ENCODE peak calls at places on chromosomes 3 and 15, in six cellular contexts. J is PC-9, Z is GM23338, R is PC-3, W is SK-N-SH, G is GM23248. C is an unnamed sample.

GRCh38 chr15:81945014-81945615 is 100.7 kb downstream of the MEX3B start:
- DNase-seq in R (no peak), G (no peak), W (no peak), J (no peak), Z (peak; percentile 25), C (no peak)

GRCh38 chr3:159996018-159996417 is 7.4 kb downstream of the IL12A start:
- DNase-seq in W (no peak), J (no peak), R (no peak), G (peak; percentile 50), Z (no peak), C (no peak)

GRCh38 chr3:14490255-14490654 is 49.9 kb downstream of the GRIP2 start:
- DNase-seq in Z (no peak), R (no peak), G (no peak), J (no peak), W (no peak), C (no peak)

GRCh38 chr3:59540241-59540640 is 490.4 kb upstream of the CFAP20DC start:
- DNase-seq in Z (no peak), W (no peak), R (peak; percentile 5), J (no peak), G (peak; percentile 44), C (no peak)

GRCh38 chr3:124217542-124217941 is 225.6 kb upstream of the ROPN1 start:
- DNase-seq in G (peak; percentile 80), J (peak; percentile 39), W (no peak), R (peak; percentile 84), Z (peak; percentile 85), C (peak; percentile 74)

GRCh38 chr3:45475145-45475544 is 86.8 kb downstream of the LARS2 start:
- DNase-seq in Z (no peak), G (no peak), R (no peak), J (no peak), W (no peak), C (no peak)

GRCh38 chr3:52218953-52219650 is 6.3 kb downstream of the TLR9 start:
- DNase-seq in J (peak; percentile 85), W (no peak), Z (no peak), G (no peak), R (peak; percentile 52), C (no peak)

GRCh38 chr15:50234764-50235163 is 30.8 kb downstream of the HDC start:
- DNase-seq in Z (no peak), J (no peak), W (no peak), G (no peak), R (no peak), C (no peak)

GRCh38 chr3:19891740-19892139 is 42.3 kb downstream of the EFHB start:
- DNase-seq in R (peak; percentile 58), J (no peak), G (peak; percentile 44), Z (no peak), W (no peak), C (no peak)

GRCh38 chr3:36372534-36372935 is 7.8 kb upstream of the STAC start:
- DNase-seq in G (peak; percentile 53), J (no peak), Z (no peak), W (no peak), R (peak; percentile 59), C (no peak)

GRCh38 chr15:83850015-83850414 is 196.1 kb downstream of the ADAMTSL3 start:
- DNase-seq in W (no peak), Z (no peak), J (no peak), G (no peak), R (no peak), C (no peak)

GRCh38 chr3:122123885-122124284 is 59.6 kb upstream of the CASR start:
- DNase-seq in G (no peak), Z (no peak), J (no peak), R (no peak), W (no peak), C (no peak)

GRCh38 chr3:127775398-127776109 is 46.8 kb downstream of the MGLL start:
- DNase-seq in J (no peak), Z (no peak), G (peak; percentile 84), R (no peak), W (no peak), C (no peak)

GRCh38 chr3:127777861-127778711 is 44.2 kb downstream of the MGLL start:
- DNase-seq in Z (no peak), W (no peak), J (no peak), R (no peak), G (no peak), C (no peak)

GRCh38 chr3:127774647-127775046 is 47.7 kb downstream of the MGLL start:
- DNase-seq in W (peak; percentile 55), J (no peak), R (no peak), Z (no peak), G (no peak), C (no peak)

GRCh38 chr3:127777332-127777731 is 45.0 kb downstream of the MGLL start:
- DNase-seq in R (no peak), W (no peak), G (no peak), Z (no peak), J (no peak), C (no peak)

DNA sequence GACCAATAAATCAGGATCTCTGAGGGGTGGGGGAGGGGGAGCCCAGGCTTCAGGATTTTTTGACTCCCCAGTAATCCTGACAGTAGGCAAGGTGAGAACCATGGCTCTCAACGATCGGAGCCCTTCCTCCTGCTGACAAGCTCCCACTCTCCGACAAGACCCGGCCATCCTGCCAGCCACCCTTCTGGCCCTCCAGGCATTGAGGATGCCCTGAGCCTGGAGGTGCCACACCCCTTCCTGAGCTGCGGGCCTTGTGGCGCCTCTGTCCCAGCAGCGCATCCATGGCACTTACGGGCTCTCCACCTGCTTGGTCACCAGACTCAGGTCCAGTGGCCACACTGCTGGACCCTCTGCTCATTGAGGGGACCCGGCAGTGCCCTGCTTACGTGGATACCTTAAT is 46.0 kb downstream of the MGLL start:
- DNase-seq in W (no peak), R (no peak), J (no peak), Z (no peak), G (no peak), C (no peak)
- H3K79me2 ChIP-seq in W (no peaks in the 10 kb centered on the region), R (peaks cover 17% of the 10 kb centered on the region), J (no peaks in the 10 kb centered on the region), Z (no peaks in the 10 kb centered on the region), G (peaks cover 87% of the 10 kb centered on the region), C (no peaks in the 10 kb centered on the region)

DNA sequence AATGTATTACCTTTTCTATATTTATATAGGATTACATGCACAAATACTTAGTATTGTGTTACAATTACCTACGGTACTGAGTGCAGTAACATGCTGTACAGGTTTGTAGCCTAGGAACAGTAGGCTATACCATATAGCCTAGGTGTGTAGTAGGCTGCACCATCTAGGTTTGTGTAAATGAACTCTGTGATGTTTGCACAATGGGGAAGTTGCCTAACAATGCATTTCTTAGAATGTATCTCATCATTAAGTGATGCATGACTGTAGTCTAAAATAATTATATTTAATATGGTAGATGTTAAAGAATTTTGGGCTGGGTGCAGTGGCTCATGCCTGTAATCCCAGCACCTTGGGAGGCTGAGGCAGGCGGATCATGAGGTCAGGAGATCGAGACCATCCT is 281.0 kb downstream of the KLF13 start:
- DNase-seq in Z (no peak), R (peak; percentile 2), G (peak; percentile 17), J (no peak), W (no peak), C (no peak)
- H3K9me2 ChIP-seq in Z (no peaks in the 10 kb centered on the region), R (no peaks in the 10 kb centered on the region), G (no peaks in the 10 kb centered on the region), J (no peaks in the 10 kb centered on the region), W (no peaks in the 10 kb centered on the region), C (no peaks in the 10 kb centered on the region)

GRCh38 chr3:23341147-23341838 is 138.2 kb downstream of the UBE2E2 start:
- DNase-seq in Z (no peak), W (no peak), J (no peak), G (no peak), R (no peak), C (no peak)

GRCh38 chr3:23343509-23343908 is 140.4 kb downstream of the UBE2E2 start:
- DNase-seq in R (no peak), W (no peak), Z (no peak), J (no peak), G (no peak), C (no peak)

DNA sequence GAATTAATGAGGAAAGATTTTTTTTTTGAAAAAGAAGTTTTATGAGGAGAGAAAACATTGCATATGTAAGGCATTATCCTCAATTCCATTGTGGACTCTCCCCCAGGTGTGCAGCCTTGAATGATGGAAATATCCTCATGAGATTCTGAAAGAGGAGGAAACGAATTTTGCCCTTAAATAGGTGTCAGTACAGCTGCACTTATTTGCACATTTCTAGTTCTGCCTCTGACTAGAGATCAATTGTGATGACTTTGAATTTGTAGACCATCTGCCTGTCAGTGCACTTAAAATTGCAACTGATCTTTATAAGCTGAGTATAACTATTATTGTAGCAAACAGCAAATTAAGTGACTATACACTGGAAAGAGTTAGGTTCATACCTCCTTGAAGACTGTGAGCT is 141.8 kb downstream of the UBE2E2 start:
- DNase-seq in W (no peak), R (no peak), J (no peak), G (no peak), Z (no peak), C (no peak)
- H3F3A ChIP-seq in W (no peaks in the 10 kb centered on the region), R (no peaks in the 10 kb centered on the region), J (no peaks in the 10 kb centered on the region), G (no peaks in the 10 kb centered on the region), Z (no peaks in the 10 kb centered on the region), C (peaks cover 3% of the 10 kb centered on the region)

GRCh38 chr3:101674518-101674917 is 2.4 kb downstream of the ZBTB11 start:
- DNase-seq in G (no peak), R (no peak), J (no peak), W (no peak), Z (no peak), C (no peak)

GRCh38 chr3:101676219-101676764 is 640 bp downstream of the ZBTB11 start:
- DNase-seq in R (peak; percentile 98), Z (peak; percentile 98), J (peak; percentile 100), G (peak; percentile 98), W (peak; percentile 97), C (peak; percentile 98)

GRCh38 chr3:101677436-101678286 is 729 bp upstream of the ZBTB11 start:
- DNase-seq in G (no peak), W (peak; percentile 8), R (peak; percentile 36), J (no peak), Z (peak; percentile 48), C (no peak)

GRCh38 chr3:101675709-101676218 is 1.2 kb downstream of the ZBTB11 start:
- DNase-seq in G (no peak), W (peak; percentile 35), R (peak; percentile 13), J (no peak), Z (no peak), C (no peak)

DNA sequence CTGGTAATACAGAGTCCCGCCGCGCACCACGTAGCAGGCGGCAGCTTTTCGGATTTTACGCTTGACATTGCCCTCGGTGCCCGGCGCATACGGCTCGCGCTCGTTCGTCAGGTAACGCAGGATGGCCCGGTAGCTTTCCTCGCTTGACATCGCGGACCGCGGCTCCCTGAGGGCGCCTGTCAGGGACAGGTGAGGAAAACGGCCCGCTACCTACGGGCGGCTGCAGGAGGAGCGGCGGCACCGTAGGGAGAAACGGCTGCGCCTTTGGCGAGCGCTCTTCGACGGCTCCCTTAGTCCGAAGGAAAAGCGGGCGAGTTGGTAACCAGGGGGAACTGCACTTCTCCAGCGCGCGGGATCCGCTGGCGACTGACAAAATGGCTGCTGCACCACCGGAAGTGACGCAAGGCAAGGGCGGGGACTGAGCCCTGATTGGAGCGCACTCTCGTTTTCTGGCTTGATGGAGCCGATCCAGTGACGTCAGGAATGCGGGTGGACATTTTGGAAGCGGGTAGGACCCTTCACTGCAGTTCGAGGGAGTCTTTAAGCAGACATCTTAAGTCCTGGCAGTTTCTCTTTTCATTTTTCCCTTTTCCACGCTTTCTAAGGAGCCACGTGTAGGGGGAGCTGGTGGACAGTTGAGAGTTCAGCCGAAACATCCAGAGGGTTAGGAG is at the start of gene ZBTB11:
- DNase-seq in J (peak; percentile 100), R (peak; percentile 100), Z (peak; percentile 100), W (peak; percentile 94), G (peak; percentile 99), C (peak; percentile 99)
- H3K79me2 ChIP-seq in J (peaks cover 54% of the 10 kb centered on the region), R (peaks cover 61% of the 10 kb centered on the region), Z (peaks cover 41% of the 10 kb centered on the region), W (peaks cover 61% of the 10 kb centered on the region), G (peaks cover 65% of the 10 kb centered on the region), C (peaks cover 74% of the 10 kb centered on the region)